ENCODE peak calls at places on chromosome 11, in nine cellular contexts. B is HFF-Myc, Y is H9, M is epithelial cell of esophagus, P is lung, F is fibroblast of the aortic adventitia, Z is OCI-LY7, D is type B pancreatic cell, X is RWPE1. V is an unnamed sample.

GRCh38 chr11:32318071-32318815 is 117.1 kb downstream of the WT1 start:
- DNase-seq in B (no peak), Y (no peak), M (no peak), P (no peak), F (no peak), Z (no peak), D (no peak), X (no peak), V (no peak)

GRCh38 chr11:132988381-132988780 is 543.9 kb downstream of the OPCML start:
- DNase-seq in B (no peak), Y (no peak), M (no peak), P (no peak), F (no peak), Z (no peak), D (no peak), X (no peak), V (no peak)

GRCh38 chr11:119974467-119974866 is 163.4 kb downstream of the TRIM29 start:
- DNase-seq in B (no peak), Y (no peak), M (no peak), P (no peak), F (no peak), Z (no peak), D (no peak), X (no peak), V (no peak)

GRCh38 chr11:133064152-133064877 is 468.0 kb downstream of the OPCML start:
- DNase-seq in B (no peak), Y (peak), M (peak), P (peak), F (peak), Z (no peak), D (peak), X (no peak), V (peak)

GRCh38 chr11:17978553-17979287 is 34.1 kb downstream of the SERGEF start:
- DNase-seq in B (no peak), Y (peak), M (peak), P (no peak), F (peak), Z (peak), D (no peak), X (peak), V (no peak)

GRCh38 chr11:36386411-36386810 is 90.3 kb downstream of the PRR5L start:
- DNase-seq in B (no peak), Y (no peak), M (no peak), P (no peak), F (no peak), Z (no peak), D (no peak), X (no peak), V (no peak)

GRCh38 chr11:8698379-8698851 is 15.8 kb downstream of the RPL27A start:
- DNase-seq in B (no peak), Y (no peak), M (no peak), P (no peak), F (no peak), Z (no peak), D (no peak), X (no peak), V (no peak)

GRCh38 chr11:32586576-32587190 is 3.1 kb downstream of the EIF3M start:
- DNase-seq in B (no peak), Y (no peak), M (peak), P (no peak), F (peak), Z (peak), D (no peak), X (peak), V (no peak)

GRCh38 chr11:64389851-64390250 is 30.9 kb downstream of the RPS6KA4 start:
- DNase-seq in B (no peak), Y (no peak), M (no peak), P (no peak), F (no peak), Z (no peak), D (no peak), X (no peak), V (no peak)

GRCh38 chr11:65095974-65096806 is at the start of gene VPS51:
- DNase-seq in B (peak), Y (peak), M (peak), P (peak), F (peak), Z (peak), D (no peak), X (peak), V (peak)

GRCh38 chr11:28524098-28524497 is 415.9 kb downstream of the METTL15 start:
- DNase-seq in B (no peak), Y (no peak), M (no peak), P (no peak), F (peak), Z (no peak), D (no peak), X (no peak), V (no peak)

GRCh38 chr11:84720706-84721402 is 906.3 kb downstream of the DLG2 start:
- DNase-seq in B (no peak), Y (peak), M (no peak), P (no peak), F (no peak), Z (no peak), D (no peak), X (no peak), V (no peak)

GRCh38 chr11:121318848-121319834 is 26.6 kb downstream of the SC5D start:
- DNase-seq in B (peak), Y (no peak), M (peak), P (no peak), F (peak), Z (peak), D (no peak), X (peak), V (no peak)

GRCh38 chr11:73236879-73237278 is 18.8 kb downstream of the P2RY2 start:
- DNase-seq in B (no peak), Y (peak), M (peak), P (peak), F (peak), Z (peak), D (no peak), X (peak), V (no peak)

GRCh38 chr11:123519055-123519796 is 89.2 kb downstream of the GRAMD1B start:
- DNase-seq in B (no peak), Y (peak), M (peak), P (no peak), F (peak), Z (no peak), D (no peak), X (no peak), V (no peak)

GRCh38 chr11:35082322-35083180 is 56.4 kb upstream of the CD44 start:
- DNase-seq in B (peak), Y (peak), M (peak), P (peak), F (peak), Z (peak), D (no peak), X (peak), V (peak)
- TF ChIP-seq CTCF in B (no peak), Y (no peak), M (peak), P (no peak), F (no peak), Z (no peak), D (no peak), X (no peak), V (no peak)

GRCh38 chr11:3984896-3985295 is 109.7 kb upstream of the RRM1 start:
- DNase-seq in B (no peak), Y (peak), M (no peak), P (no peak), F (no peak), Z (peak), D (no peak), X (no peak), V (no peak)
- TF ChIP-seq CTCF in B (no peak), Y (peak), M (peak), P (no peak), F (no peak), Z (peak), D (no peak), X (no peak), V (no peak)

DNA sequence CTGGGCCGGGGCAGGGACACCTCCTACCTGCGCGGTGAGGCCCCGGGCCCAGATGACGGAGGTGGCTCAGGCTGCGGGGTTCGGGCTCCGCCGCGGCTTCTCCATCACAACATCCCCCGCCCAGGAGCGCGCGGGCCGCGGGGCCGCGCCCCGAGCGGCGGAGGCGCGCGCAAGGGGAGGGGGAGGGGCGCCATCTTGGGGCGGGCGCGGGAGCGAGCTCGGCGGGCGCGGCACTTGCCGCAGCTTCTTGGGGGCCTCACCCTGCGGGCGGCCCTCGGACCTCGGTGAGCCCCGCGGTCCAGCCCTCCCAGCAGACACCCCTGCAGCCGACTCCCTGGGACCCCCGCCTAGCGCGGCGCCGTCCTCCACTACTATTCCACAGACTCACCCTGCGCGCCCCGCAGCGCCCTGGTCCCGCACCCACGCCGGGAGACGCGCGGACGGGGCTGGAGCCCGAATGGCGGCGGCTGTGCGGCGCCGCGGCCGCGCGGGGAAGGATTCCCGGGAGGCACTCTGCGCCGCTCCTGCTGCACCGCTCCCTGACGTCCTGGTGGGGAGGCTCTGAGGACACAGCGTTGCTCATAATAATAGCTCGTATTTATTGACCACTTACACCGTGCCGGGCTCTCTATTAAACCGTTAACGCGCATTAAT is at the start of gene APBB1:
- DNase-seq in B (no peak), Y (peak), M (peak), P (peak), F (peak), Z (peak), D (peak), X (peak), V (no peak)
- TF ChIP-seq CTCF in B (no peak), Y (no peak), M (no peak), P (no peak), F (peak), Z (no peak), D (peak), X (no peak), V (peak)

GRCh38 chr11:113474362-113475159 is 637 bp downstream of the DRD2 start:
- DNase-seq in B (peak), Y (peak), M (peak), P (peak), F (peak), Z (peak), D (peak), X (peak), V (peak)
- TF ChIP-seq CTCF in B (no peak), Y (no peak), M (no peak), P (no peak), F (no peak), Z (no peak), D (no peak), X (no peak), V (no peak)

DNA sequence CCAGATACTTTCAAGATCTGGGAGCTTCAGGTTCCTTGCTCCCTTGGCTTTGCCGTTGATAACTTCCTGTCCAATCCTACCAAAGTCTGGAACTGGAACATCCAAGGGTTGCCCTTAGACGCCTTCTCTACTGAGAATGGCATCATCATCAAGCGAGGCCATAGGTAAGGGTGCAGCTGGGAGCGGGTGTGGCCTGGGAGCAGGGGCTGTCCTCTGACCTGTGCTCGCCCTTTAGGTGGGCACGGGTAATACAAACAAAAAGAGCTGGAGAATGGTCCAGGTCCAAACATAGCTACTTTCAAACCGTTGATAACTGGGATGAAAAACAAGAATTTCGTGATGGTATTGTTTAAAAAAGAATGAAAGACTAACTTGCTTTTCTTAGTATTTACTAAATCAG is 25.0 kb downstream of the CASP12 start:
- DNase-seq in B (no peak), Y (peak), M (no peak), P (no peak), F (no peak), Z (peak), D (no peak), X (peak), V (no peak)
- TF ChIP-seq CTCF in B (peak), Y (peak), M (peak), P (no peak), F (peak), Z (peak), D (no peak), X (no peak), V (no peak)

GRCh38 chr11:77198440-77198849 is 70.4 kb downstream of the MYO7A start:
- DNase-seq in B (peak), Y (peak), M (peak), P (no peak), F (no peak), Z (peak), D (no peak), X (no peak), V (no peak)
- TF ChIP-seq CTCF in B (peak), Y (peak), M (peak), P (no peak), F (peak), Z (peak), D (peak), X (no peak), V (peak)